ENCODE peak calls at places on chromosomes 7 and 10, in eight cellular contexts. U, R, F, T, D, H, G and C are unnamed samples.

GRCh38 chr7:152501506-152501905 is 65.7 kb upstream of the KMT2C start:
- DNase-seq in G (no peak), U (no peak), T (no peak), D (no peak), R (no peak), H (no peak), F (no peak), C (no peak)

GRCh38 chr7:112946350-112946749 is 140.3 kb downstream of the GPR85 start:
- DNase-seq in H (no peak), T (peak), R (no peak), D (no peak), F (no peak), G (no peak), U (no peak), C (no peak)

GRCh38 chr10:128985036-128985435 is 482.0 kb upstream of the MGMT start:
- DNase-seq in G (no peak), U (no peak), R (no peak), F (no peak), D (no peak), H (no peak), T (no peak), C (no peak)

GRCh38 chr7:585873-586272 is 66.2 kb upstream of the PDGFA start:
- DNase-seq in F (no peak), U (no peak), H (no peak), D (no peak), G (no peak), R (no peak), T (no peak), C (no peak)

GRCh38 chr7:17998692-17999091 is 29.0 kb downstream of the PRPS1L1 start:
- DNase-seq in R (no peak), T (no peak), G (no peak), D (no peak), H (no peak), U (no peak), F (no peak), C (no peak)

GRCh38 chr10:95360122-95360715 is 69.4 kb upstream of the PDLIM1 start:
- DNase-seq in T (peak), U (no peak), G (no peak), F (peak), R (no peak), D (peak), H (no peak), C (no peak)

GRCh38 chr10:33129987-33130386 is 172.0 kb upstream of the ITGB1 start:
- DNase-seq in U (no peak), R (no peak), F (peak), G (no peak), H (no peak), D (no peak), T (peak), C (no peak)

GRCh38 chr10:5479481-5480161 is 19.7 kb downstream of the CALML5 start:
- DNase-seq in F (no peak), T (no peak), R (no peak), H (no peak), G (no peak), D (no peak), U (peak), C (no peak)

GRCh38 chr7:43655584-43655983 is 72.7 kb downstream of the STK17A start:
- DNase-seq in U (no peak), R (no peak), H (no peak), F (no peak), D (no peak), T (no peak), G (no peak), C (no peak)
- TF ChIP-seq CTCF in U (no peak), R (no peak), H (no peak), F (no peak), D (no peak), T (no peak), G (no peak), C (no peak)

GRCh38 chr7:88357794-88358533 is 51.3 kb upstream of the STEAP4 start:
- DNase-seq in T (no peak), R (no peak), D (no peak), G (peak), H (no peak), F (peak), U (no peak), C (no peak)

GRCh38 chr7:88358881-88359280 is 52.2 kb upstream of the STEAP4 start:
- DNase-seq in U (no peak), F (no peak), G (no peak), T (no peak), R (no peak), H (no peak), D (no peak), C (no peak)

GRCh38 chr7:88361357-88361756 is 54.7 kb upstream of the STEAP4 start:
- DNase-seq in U (no peak), G (no peak), H (peak), T (no peak), D (no peak), R (no peak), F (no peak), C (no peak)

GRCh38 chr7:88357295-88357694 is 50.6 kb upstream of the STEAP4 start:
- DNase-seq in G (no peak), D (peak), R (no peak), U (no peak), H (no peak), F (peak), T (peak), C (no peak)

DNA sequence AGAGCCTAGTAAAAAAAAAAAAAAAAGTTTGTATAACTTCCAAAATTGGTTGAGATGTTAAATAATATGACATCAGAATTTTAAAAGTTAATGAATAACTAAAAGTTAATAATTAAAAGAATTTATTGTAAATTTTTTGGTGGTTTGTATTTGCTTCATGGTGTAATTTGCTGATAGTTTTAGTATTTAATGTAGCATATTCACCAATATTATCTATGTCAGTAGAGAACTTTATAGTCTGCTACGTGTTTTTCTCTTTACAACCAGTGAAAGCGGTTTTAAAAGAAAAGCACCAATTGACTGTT is 51.8 kb upstream of the STEAP4 start:
- DNase-seq in D (no peak), R (no peak), H (no peak), U (no peak), F (no peak), G (no peak), T (no peak), C (no peak)
- TF ChIP-seq CTCF in D (no peak), R (peak), H (no peak), U (no peak), F (no peak), G (no peak), T (no peak), C (no peak)

GRCh38 chr7:109844362-109844761 is 1246.6 kb upstream of the LRRN3 start:
- DNase-seq in R (no peak), U (no peak), G (no peak), F (peak), D (no peak), H (no peak), T (peak), C (no peak)
- TF ChIP-seq CTCF in R (peak), U (no peak), G (peak), F (peak), D (peak), H (peak), T (no peak), C (peak)

GRCh38 chr7:154892459-154892858 is 110.5 kb downstream of the PAXIP1 start:
- DNase-seq in R (no peak), H (peak), T (no peak), G (no peak), D (no peak), F (no peak), U (no peak), C (no peak)
- TF ChIP-seq CTCF in R (no peak), H (peak), T (no peak), G (no peak), D (no peak), F (no peak), U (no peak), C (no peak)

DNA sequence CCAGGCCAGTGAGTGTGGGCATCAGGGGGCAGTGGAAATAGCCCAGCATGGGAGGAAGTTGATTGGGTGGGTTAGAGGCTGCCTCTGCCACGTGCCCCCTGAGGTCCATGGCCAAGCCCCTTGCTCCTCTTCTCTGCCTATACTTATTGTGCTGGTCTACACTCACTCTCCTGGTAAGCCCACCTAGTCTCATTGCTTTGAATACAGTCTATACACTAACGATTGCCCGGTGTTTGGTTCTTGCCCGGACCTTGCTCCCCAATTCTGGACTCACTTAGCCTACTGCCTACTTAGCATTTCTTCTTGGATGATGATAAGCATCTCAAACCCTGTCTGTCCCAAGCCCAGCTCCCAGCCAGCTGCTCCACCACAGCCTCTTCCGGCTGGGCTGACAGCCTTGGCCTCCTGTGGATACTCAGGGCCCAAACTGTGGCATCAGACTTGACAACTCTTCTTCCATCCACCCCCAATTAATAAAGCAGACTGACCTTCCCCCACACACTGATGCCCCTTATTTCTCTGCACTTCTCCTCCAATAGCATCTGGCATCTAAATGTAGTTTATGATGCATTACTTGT is 10.1 kb downstream of the LRRC18 start:
- DNase-seq in U (no peak), G (no peak), D (no peak), H (no peak), T (no peak), F (no peak), R (no peak), C (no peak)
- TF ChIP-seq CTCF in U (no peak), G (no peak), D (no peak), H (no peak), T (no peak), F (no peak), R (no peak), C (no peak)

DNA sequence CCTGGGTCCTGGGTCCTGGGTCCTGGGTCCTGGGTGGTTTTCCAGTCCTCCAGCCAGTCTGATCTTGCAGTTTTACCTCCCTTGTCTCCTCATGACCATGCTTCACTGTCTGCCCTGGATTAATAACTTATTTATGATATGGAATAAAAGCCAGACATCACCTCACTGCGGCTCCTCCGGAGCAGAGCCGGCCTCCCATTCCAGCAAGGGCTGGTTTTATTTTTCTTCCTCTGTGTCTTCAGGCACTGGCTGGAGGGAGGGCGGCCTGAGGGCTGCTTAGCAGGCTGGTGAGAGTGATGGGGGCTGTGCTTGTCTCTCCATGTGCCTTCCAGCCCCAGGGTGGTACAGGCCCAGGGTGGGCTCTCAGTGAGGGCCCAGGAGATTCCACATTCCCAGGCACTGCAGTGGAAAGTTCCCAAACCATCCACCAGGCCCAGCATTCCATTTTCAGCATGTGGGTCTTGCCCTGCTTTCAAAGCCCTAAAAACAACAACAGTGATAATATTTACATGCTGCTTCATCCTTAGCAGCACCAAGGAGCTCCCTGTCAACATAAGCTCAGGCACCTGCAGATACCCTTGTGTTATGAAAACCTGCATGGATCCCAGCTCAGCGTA is 12.6 kb downstream of the ADAMTS14 start:
- DNase-seq in T (no peak), H (no peak), U (no peak), F (no peak), R (no peak), D (no peak), G (no peak), C (no peak)
- TF ChIP-seq CTCF in T (no peak), H (no peak), U (no peak), F (no peak), R (no peak), D (no peak), G (no peak), C (no peak)

DNA sequence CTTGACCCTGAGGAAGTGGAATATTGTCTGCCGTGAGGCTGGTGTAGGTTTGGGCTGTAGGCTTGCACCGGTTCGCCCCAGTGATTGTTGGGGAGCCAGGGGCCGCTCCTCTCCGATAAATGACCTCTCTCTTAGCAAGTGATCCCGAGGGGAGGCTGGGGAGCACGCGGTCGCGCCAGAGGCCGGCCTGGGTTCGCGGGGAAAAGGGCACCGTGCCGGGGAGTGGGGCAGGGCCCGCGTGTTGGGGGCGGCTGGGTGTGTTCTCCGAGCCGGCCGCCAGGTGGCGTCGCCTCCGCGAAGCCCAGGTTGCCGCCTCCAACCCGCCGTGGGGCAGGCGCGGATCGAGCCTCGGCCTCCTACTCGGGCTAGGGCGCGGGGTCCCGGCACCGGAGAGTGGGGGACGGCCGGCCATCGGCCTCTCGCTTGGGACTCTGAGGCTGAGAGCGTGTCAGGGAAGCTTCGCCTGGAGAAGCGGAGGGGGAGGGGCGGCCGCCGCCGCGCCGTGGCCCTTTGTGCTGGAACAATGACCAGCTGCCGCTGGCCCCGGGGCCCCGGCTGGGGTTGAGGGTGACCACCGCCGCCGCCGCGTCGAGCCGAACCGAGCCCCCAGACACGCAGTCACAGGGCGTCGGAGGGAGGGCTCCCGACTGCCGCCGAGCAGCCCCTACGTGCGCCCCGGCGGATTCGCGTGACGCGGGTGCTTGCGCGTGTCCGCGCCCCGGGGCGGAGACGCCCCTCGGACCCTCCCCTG is 442 bp upstream of the LZTS2 start:
- DNase-seq in D (peak), F (peak), R (no peak), H (peak), U (peak), T (peak), G (peak), C (peak)
- TF ChIP-seq CTCF in D (peak), F (peak), R (peak), H (peak), U (peak), T (peak), G (peak), C (peak)

GRCh38 chr10:116440330-116441030 is 12.8 kb downstream of the PNLIPRP3 start:
- DNase-seq in G (no peak), H (no peak), D (no peak), U (no peak), F (no peak), R (no peak), T (no peak), C (no peak)

GRCh38 chr10:116444527-116445142 is 17.0 kb downstream of the PNLIPRP3 start:
- DNase-seq in H (peak), U (no peak), R (peak), G (peak), F (peak), T (peak), D (no peak), C (no peak)
- TF ChIP-seq CTCF in H (peak), U (no peak), R (peak), G (peak), F (peak), T (peak), D (peak), C (peak)

GRCh38 chr10:109022417-109023049 is 900.8 kb downstream of the XPNPEP1 start:
- DNase-seq in T (no peak), R (no peak), H (no peak), U (no peak), D (no peak), F (no peak), G (no peak), C (no peak)

DNA sequence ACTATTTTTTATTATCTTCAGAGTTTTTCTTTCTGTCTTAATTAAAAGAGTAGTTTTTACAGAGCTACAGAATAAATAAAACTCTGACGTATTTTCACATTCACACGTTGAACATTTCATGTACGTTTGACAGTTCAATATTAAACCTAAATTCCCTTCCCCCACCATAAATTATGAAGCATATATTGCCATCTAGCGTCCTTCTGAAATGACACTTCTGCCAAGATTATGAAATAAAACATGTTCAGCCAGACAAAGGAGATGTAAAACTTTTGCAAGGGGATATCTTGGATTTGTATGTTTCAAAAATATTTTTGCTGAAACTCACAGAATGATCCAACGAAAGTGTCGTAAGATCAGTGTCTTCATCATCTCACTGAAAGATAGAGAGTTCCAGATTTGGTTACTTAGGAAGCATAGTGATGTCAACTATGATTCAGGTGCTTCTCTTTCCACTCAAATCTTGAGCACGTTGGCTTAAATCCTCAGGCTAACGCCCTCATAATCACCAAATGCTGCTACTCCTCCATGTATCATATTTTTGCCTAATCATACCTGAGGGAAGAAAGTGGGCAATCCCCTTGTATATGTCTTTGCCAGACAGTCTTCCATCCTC is 904.3 kb downstream of the XPNPEP1 start:
- DNase-seq in F (no peak), H (no peak), T (peak), G (no peak), U (no peak), D (no peak), R (peak), C (no peak)
- TF ChIP-seq CTCF in F (peak), H (no peak), T (no peak), G (peak), U (no peak), D (peak), R (peak), C (peak)

GRCh38 chr7:43634384-43634783 is 51.5 kb downstream of the STK17A start:
- DNase-seq in U (no peak), D (no peak), T (no peak), G (no peak), F (no peak), R (no peak), H (no peak), C (no peak)

GRCh38 chr7:43637114-43637806 is 54.4 kb downstream of the STK17A start:
- DNase-seq in U (no peak), T (no peak), G (no peak), H (no peak), F (no peak), R (no peak), D (no peak), C (no peak)

GRCh38 chr7:43631559-43631958 is 48.7 kb downstream of the STK17A start:
- DNase-seq in R (no peak), D (no peak), G (no peak), F (no peak), H (no peak), T (no peak), U (no peak), C (no peak)

GRCh38 chr7:43639858-43640491 is 57.1 kb downstream of the STK17A start:
- DNase-seq in G (no peak), D (no peak), U (peak), R (no peak), H (no peak), F (peak), T (peak), C (peak)

DNA sequence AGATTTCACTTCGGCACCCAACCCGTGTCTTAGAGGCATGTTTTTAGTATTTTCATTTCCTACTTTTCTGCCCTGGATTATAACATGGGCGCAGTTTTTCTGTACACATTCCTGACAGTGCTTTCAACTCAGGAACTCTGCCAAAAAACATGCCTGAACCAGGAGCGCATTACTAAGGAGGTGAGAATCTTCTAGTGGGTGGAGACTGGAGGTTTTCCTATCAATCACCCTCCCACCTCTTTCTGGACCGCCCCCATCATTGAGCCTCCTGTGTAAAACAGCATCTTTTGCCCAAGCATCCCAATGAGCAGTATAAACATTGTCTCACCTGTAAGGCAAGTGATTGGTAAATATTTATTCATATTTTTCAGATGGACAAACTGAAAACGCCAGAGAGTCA is 53.2 kb downstream of the STK17A start:
- DNase-seq in T (peak), R (no peak), D (no peak), U (no peak), F (peak), G (no peak), H (no peak), C (no peak)
- TF ChIP-seq CTCF in T (no peak), R (no peak), D (no peak), U (no peak), F (no peak), G (no peak), H (no peak), C (no peak)